ENCODE peak calls at places on chromosomes 12 and 14, in nine cellular contexts. One of them, this sample, is unnamed.

GRCh38 chr12:52870361-52871290 is 21.8 kb upstream of the KRT78 start:
- DNase-seq in uterus: peak
- DNase-seq in choroid plexus epithelial cell: peak
- DNase-seq in fibroblast of pulmonary artery: peak
- DNase-seq in testis: peak
- DNase-seq in fibroblast of lung: no peak
- DNase-seq in prostate gland: peak
- DNase-seq in Peyer's patch: peak
- DNase-seq in WTC11: peak
- DNase-seq in this sample: peak

GRCh38 chr14:88765130-88765529 is 27.6 kb downstream of the EML5 start:
- DNase-seq in fibroblast of lung: peak
- DNase-seq in prostate gland: no peak
- DNase-seq in testis: no peak
- DNase-seq in uterus: no peak
- DNase-seq in choroid plexus epithelial cell: peak
- DNase-seq in fibroblast of pulmonary artery: peak
- DNase-seq in Peyer's patch: no peak
- DNase-seq in WTC11: no peak
- DNase-seq in this sample: no peak

GRCh38 chr14:78933948-78934524 is 763.9 kb downstream of the NRXN3 start:
- DNase-seq in fibroblast of pulmonary artery: peak
- DNase-seq in fibroblast of lung: peak
- DNase-seq in uterus: no peak
- DNase-seq in WTC11: no peak
- DNase-seq in prostate gland: no peak
- DNase-seq in testis: no peak
- DNase-seq in choroid plexus epithelial cell: peak
- DNase-seq in Peyer's patch: no peak
- DNase-seq in this sample: no peak

GRCh38 chr12:99766408-99766807 is 118.9 kb downstream of the GARIN6 start:
- DNase-seq in fibroblast of lung: no peak
- DNase-seq in testis: no peak
- DNase-seq in WTC11: no peak
- DNase-seq in Peyer's patch: no peak
- DNase-seq in choroid plexus epithelial cell: no peak
- DNase-seq in uterus: no peak
- DNase-seq in prostate gland: no peak
- DNase-seq in fibroblast of pulmonary artery: no peak
- DNase-seq in this sample: no peak

GRCh38 chr12:57216014-57216891 is at the start of gene NXPH4:
- DNase-seq in WTC11: peak
- DNase-seq in testis: no peak
- DNase-seq in Peyer's patch: peak
- DNase-seq in choroid plexus epithelial cell: no peak
- DNase-seq in fibroblast of pulmonary artery: no peak
- DNase-seq in fibroblast of lung: no peak
- DNase-seq in prostate gland: peak
- DNase-seq in uterus: peak
- DNase-seq in this sample: no peak

GRCh38 chr14:74459289-74459946 is 33.4 kb upstream of the SYNDIG1L start:
- DNase-seq in Peyer's patch: no peak
- DNase-seq in fibroblast of lung: peak
- DNase-seq in choroid plexus epithelial cell: peak
- DNase-seq in WTC11: peak
- DNase-seq in fibroblast of pulmonary artery: peak
- DNase-seq in uterus: no peak
- DNase-seq in testis: peak
- DNase-seq in prostate gland: no peak
- DNase-seq in this sample: peak

GRCh38 chr14:80095623-80096022 is 115.7 kb downstream of the DIO2 start:
- DNase-seq in WTC11: no peak
- DNase-seq in choroid plexus epithelial cell: peak
- DNase-seq in uterus: no peak
- DNase-seq in fibroblast of pulmonary artery: peak
- DNase-seq in fibroblast of lung: peak
- DNase-seq in prostate gland: no peak
- DNase-seq in Peyer's patch: no peak
- DNase-seq in testis: no peak
- DNase-seq in this sample: no peak

GRCh38 chr14:99261916-99262787 is 9.8 kb downstream of the BCL11B start:
- DNase-seq in fibroblast of pulmonary artery: no peak
- DNase-seq in testis: no peak
- DNase-seq in prostate gland: no peak
- DNase-seq in uterus: no peak
- DNase-seq in choroid plexus epithelial cell: no peak
- DNase-seq in Peyer's patch: peak
- DNase-seq in fibroblast of lung: no peak
- DNase-seq in WTC11: no peak
- DNase-seq in this sample: no peak

DNA sequence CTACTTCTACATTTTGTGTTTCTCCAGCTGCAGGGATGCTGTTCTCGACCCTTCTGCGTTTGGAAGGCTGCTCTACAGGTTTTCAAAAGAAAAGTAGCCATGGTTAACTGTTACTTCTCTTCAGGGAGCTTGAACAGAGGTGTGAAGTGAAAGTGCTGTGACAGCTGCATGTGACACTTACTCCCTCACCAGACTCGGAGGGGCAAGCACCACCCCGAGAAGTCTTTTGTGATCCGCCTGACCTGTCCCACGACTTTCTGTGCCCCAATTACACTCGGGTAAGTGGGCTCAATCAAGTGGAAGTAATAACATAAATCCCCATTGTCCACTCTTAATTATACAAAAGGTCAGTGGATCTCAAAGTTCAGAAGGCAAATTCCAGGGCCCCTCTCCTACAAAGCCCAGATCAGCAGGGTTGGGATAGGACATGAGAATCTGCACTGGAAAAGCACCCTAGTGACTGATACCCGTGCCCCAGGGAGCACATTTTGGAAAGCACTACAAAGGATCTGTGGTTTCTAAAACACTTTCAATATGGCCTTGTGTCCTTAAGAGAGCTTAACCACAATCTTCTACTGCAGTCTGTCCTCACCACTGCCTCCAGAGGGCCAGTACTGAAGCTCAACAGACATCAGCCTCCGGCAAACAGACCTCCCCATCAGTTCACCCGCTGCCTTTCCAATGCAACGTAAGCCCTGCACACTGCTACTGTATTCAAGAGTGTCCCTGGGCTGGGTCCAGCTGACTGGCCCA is 11.6 kb downstream of the FICD start:
- DNase-seq in choroid plexus epithelial cell: peak
- DNase-seq in uterus: no peak
- DNase-seq in fibroblast of pulmonary artery: peak
- DNase-seq in Peyer's patch: no peak
- DNase-seq in WTC11: no peak
- DNase-seq in fibroblast of lung: peak
- DNase-seq in testis: no peak
- DNase-seq in prostate gland: no peak
- DNase-seq in this sample: no peak
- TF ChIP-seq CTCF in choroid plexus epithelial cell: peak
- TF ChIP-seq CTCF in uterus: no peak
- TF ChIP-seq CTCF in fibroblast of pulmonary artery: no peak
- TF ChIP-seq CTCF in Peyer's patch: no peak
- TF ChIP-seq CTCF in WTC11: no peak
- TF ChIP-seq CTCF in fibroblast of lung: peak
- TF ChIP-seq CTCF in testis: no peak
- TF ChIP-seq CTCF in prostate gland: no peak
- TF ChIP-seq CTCF in this sample: no peak

GRCh38 chr14:70644016-70644415 is 2.3 kb downstream of the TTC9 start:
- DNase-seq in testis: no peak
- DNase-seq in WTC11: no peak
- DNase-seq in fibroblast of pulmonary artery: no peak
- DNase-seq in uterus: no peak
- DNase-seq in fibroblast of lung: no peak
- DNase-seq in prostate gland: no peak
- DNase-seq in choroid plexus epithelial cell: no peak
- DNase-seq in Peyer's patch: no peak
- DNase-seq in this sample: no peak

GRCh38 chr14:70641548-70642312 is at the start of gene TTC9:
- DNase-seq in choroid plexus epithelial cell: no peak
- DNase-seq in testis: no peak
- DNase-seq in uterus: no peak
- DNase-seq in prostate gland: no peak
- DNase-seq in Peyer's patch: no peak
- DNase-seq in fibroblast of pulmonary artery: no peak
- DNase-seq in WTC11: peak
- DNase-seq in fibroblast of lung: no peak
- DNase-seq in this sample: peak

GRCh38 chr14:70642313-70643235 is 858 bp downstream of the TTC9 start:
- DNase-seq in prostate gland: no peak
- DNase-seq in testis: peak
- DNase-seq in WTC11: peak
- DNase-seq in uterus: no peak
- DNase-seq in fibroblast of lung: no peak
- DNase-seq in choroid plexus epithelial cell: no peak
- DNase-seq in Peyer's patch: peak
- DNase-seq in fibroblast of pulmonary artery: no peak
- DNase-seq in this sample: peak

GRCh38 chr14:70638416-70638815 is 3.3 kb upstream of the TTC9 start:
- DNase-seq in choroid plexus epithelial cell: no peak
- DNase-seq in Peyer's patch: no peak
- DNase-seq in uterus: no peak
- DNase-seq in testis: no peak
- DNase-seq in fibroblast of lung: no peak
- DNase-seq in prostate gland: no peak
- DNase-seq in fibroblast of pulmonary artery: no peak
- DNase-seq in WTC11: no peak
- DNase-seq in this sample: no peak

DNA sequence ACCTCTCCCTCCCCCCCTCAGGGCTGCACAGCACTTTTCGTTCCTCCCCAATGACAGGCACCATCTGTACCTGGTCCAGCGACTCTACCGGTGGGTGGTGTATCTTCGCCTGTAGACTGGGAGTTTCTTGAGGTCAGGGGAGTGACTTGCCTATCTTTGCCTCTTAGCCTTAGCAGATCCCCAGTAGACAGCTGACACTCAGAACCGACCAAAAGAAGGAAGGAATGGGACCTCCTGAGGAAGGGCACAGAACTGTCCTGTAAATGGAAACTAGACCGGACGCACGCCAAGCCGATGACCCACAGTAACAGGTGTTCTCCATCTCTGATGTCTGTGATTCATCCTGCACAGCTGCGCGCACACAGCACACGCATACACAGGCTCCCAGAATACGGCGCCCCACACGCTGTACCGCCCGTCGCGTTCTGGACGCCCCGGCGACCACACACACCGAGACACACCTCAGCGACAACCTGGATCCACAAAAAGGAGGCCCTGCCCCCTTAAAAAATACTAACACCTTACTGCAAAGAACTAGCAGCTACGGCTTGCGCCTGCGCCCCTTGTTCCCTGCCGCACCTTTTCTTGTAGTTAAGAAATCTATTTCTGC is 673 bp upstream of the TTC9 start:
- DNase-seq in Peyer's patch: peak
- DNase-seq in WTC11: no peak
- DNase-seq in uterus: peak
- DNase-seq in testis: peak
- DNase-seq in choroid plexus epithelial cell: peak
- DNase-seq in prostate gland: peak
- DNase-seq in fibroblast of pulmonary artery: peak
- DNase-seq in fibroblast of lung: peak
- DNase-seq in this sample: peak
- TF ChIP-seq CTCF in Peyer's patch: no peak
- TF ChIP-seq CTCF in WTC11: no peak
- TF ChIP-seq CTCF in uterus: no peak
- TF ChIP-seq CTCF in testis: no peak
- TF ChIP-seq CTCF in choroid plexus epithelial cell: no peak
- TF ChIP-seq CTCF in prostate gland: no peak
- TF ChIP-seq CTCF in fibroblast of pulmonary artery: no peak
- TF ChIP-seq CTCF in fibroblast of lung: no peak
- TF ChIP-seq CTCF in this sample: no peak

DNA sequence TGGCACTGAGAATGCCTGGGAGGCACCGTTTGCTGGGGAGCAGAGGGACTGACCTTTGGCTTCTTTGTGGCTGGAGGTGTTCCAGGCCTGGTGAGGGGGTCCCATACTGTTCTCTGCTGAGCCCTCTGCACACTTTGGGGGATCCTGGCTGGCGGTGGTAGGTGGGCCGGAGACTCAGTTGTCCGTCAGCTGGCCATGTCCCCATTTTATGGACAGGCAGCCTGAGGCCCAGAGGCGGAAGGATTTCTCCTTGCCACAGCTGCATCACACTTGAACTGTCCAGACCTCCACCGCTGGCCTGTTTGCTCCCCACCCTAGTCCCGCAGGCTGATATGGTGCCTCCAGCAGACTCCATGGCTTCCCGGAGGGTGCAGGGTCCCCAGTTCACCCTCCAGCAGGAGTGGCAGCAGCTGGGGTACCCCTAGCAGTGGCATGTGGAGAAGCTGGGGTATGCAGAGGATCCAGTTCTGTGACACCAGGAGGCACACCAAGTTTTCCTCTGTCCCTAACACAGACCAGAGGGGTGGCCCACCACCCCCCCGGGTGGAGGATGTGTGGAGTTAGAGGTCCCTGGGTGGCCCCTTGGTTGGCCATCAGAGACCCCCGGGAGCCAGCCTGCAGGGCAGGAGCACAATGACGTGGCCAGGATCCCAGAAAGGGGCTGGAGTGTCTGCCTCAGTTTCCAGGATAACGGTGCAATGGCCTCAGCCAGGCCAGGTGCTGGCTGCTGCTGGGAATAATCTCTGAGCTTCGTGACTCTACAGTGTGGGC is 14.8 kb downstream of the SLC25A29 start:
- DNase-seq in prostate gland: no peak
- DNase-seq in uterus: peak
- DNase-seq in WTC11: peak
- DNase-seq in testis: no peak
- DNase-seq in fibroblast of lung: no peak
- DNase-seq in fibroblast of pulmonary artery: no peak
- DNase-seq in choroid plexus epithelial cell: no peak
- DNase-seq in Peyer's patch: no peak
- DNase-seq in this sample: peak
- TF ChIP-seq CTCF in prostate gland: no peak
- TF ChIP-seq CTCF in uterus: no peak
- TF ChIP-seq CTCF in WTC11: no peak
- TF ChIP-seq CTCF in testis: no peak
- TF ChIP-seq CTCF in fibroblast of lung: no peak
- TF ChIP-seq CTCF in fibroblast of pulmonary artery: no peak
- TF ChIP-seq CTCF in choroid plexus epithelial cell: no peak
- TF ChIP-seq CTCF in Peyer's patch: no peak
- TF ChIP-seq CTCF in this sample: no peak

DNA sequence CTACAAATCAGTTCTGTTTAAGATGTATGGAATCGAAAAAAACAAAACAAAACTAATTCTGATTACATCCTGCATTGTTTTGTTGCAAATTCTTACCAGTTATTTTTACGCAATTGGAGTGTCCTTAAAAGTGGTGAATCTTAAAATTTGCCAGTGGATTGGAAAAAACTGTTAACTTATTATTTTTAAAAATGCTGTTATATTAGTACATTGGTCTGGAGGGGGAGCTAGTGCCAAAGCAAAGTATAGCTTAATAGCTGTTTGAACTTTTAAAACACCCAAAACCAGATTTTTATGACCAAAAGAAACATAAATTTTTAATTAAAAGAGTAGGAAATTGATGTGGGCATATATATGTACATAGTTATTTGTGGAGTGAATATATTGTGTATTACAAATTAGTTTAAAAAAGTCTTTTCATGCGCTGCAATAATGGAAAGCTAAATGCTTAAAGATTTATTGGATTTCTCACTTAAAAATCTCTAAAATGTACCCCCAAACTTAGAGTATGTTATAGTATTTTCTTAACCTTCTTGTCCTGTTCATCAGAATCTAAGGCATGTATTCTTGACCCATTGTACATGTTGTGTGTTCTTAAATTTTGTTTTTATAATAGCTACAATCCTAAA is 2.5 kb downstream of the FUT8 start:
- DNase-seq in testis: peak
- DNase-seq in fibroblast of lung: peak
- DNase-seq in uterus: no peak
- DNase-seq in WTC11: no peak
- DNase-seq in choroid plexus epithelial cell: peak
- DNase-seq in Peyer's patch: no peak
- DNase-seq in fibroblast of pulmonary artery: peak
- DNase-seq in prostate gland: no peak
- DNase-seq in this sample: no peak
- TF ChIP-seq CTCF in testis: peak
- TF ChIP-seq CTCF in fibroblast of lung: peak
- TF ChIP-seq CTCF in uterus: peak
- TF ChIP-seq CTCF in WTC11: no peak
- TF ChIP-seq CTCF in choroid plexus epithelial cell: peak
- TF ChIP-seq CTCF in Peyer's patch: peak
- TF ChIP-seq CTCF in fibroblast of pulmonary artery: peak
- TF ChIP-seq CTCF in prostate gland: no peak
- TF ChIP-seq CTCF in this sample: peak